ENCODE peak calls at places on chromosomes 12 and 14, in four cellular contexts. One of them, this sample, is unnamed.

GRCh38 chr14:50062438-50063039 is 53.8 kb downstream of the VCPKMT start:
- DNase-seq in B cell: peak
- DNase-seq in heart left ventricle: no peak
- DNase-seq in A549: peak
- DNase-seq in this sample: peak

GRCh38 chr12:1994429-1995143 is 9.7 kb downstream of the DCP1B start:
- DNase-seq in B cell: no peak
- DNase-seq in heart left ventricle: no peak
- DNase-seq in A549: no peak
- DNase-seq in this sample: no peak

GRCh38 chr12:85865905-85866304 is 8.2 kb upstream of the NTS start:
- DNase-seq in B cell: no peak
- DNase-seq in heart left ventricle: peak
- DNase-seq in A549: no peak
- DNase-seq in this sample: no peak

GRCh38 chr12:4119157-4119761 is 154.3 kb upstream of the CCND2 start:
- DNase-seq in B cell: peak
- DNase-seq in heart left ventricle: no peak
- DNase-seq in A549: no peak
- DNase-seq in this sample: peak

GRCh38 chr12:1356285-1356684 is 238.1 kb downstream of the FBXL14 start:
- DNase-seq in B cell: no peak
- DNase-seq in heart left ventricle: no peak
- DNase-seq in A549: no peak
- DNase-seq in this sample: no peak

GRCh38 chr14:101223147-101223546 is 319.6 kb upstream of the RTL1 start:
- DNase-seq in B cell: no peak
- DNase-seq in heart left ventricle: no peak
- DNase-seq in A549: no peak
- DNase-seq in this sample: no peak

GRCh38 chr14:69432364-69432763 is 33.9 kb downstream of the SLC39A9 start:
- DNase-seq in B cell: no peak
- DNase-seq in heart left ventricle: no peak
- DNase-seq in A549: no peak
- DNase-seq in this sample: no peak

GRCh38 chr12:77337327-77337726 is 272.0 kb upstream of the E2F7 start:
- DNase-seq in B cell: no peak
- DNase-seq in heart left ventricle: no peak
- DNase-seq in A549: no peak
- DNase-seq in this sample: no peak

GRCh38 chr12:113639474-113639873 is 167.8 kb upstream of the LHX5 start:
- DNase-seq in B cell: no peak
- DNase-seq in heart left ventricle: no peak
- DNase-seq in A549: no peak
- DNase-seq in this sample: no peak

GRCh38 chr14:75002392-75003249 is at the start of gene EIF2B2:
- DNase-seq in B cell: peak
- DNase-seq in heart left ventricle: peak
- DNase-seq in A549: peak
- DNase-seq in this sample: peak
- TF ChIP-seq CTCF in B cell: peak
- TF ChIP-seq CTCF in heart left ventricle: no peak
- TF ChIP-seq CTCF in A549: no peak
- TF ChIP-seq CTCF in this sample: no peak

GRCh38 chr14:97177016-97177415 is 379.8 kb downstream of the VRK1 start:
- DNase-seq in B cell: no peak
- DNase-seq in heart left ventricle: no peak
- DNase-seq in A549: peak
- DNase-seq in this sample: no peak

GRCh38 chr14:97177635-97178034 is 380.5 kb downstream of the VRK1 start:
- DNase-seq in B cell: no peak
- DNase-seq in heart left ventricle: no peak
- DNase-seq in A549: no peak
- DNase-seq in this sample: no peak

GRCh38 chr14:97178781-97179180 is 381.6 kb downstream of the VRK1 start:
- DNase-seq in B cell: no peak
- DNase-seq in heart left ventricle: no peak
- DNase-seq in A549: no peak
- DNase-seq in this sample: no peak

GRCh38 chr14:97179573-97179972 is 382.4 kb downstream of the VRK1 start:
- DNase-seq in B cell: no peak
- DNase-seq in heart left ventricle: no peak
- DNase-seq in A549: no peak
- DNase-seq in this sample: no peak

DNA sequence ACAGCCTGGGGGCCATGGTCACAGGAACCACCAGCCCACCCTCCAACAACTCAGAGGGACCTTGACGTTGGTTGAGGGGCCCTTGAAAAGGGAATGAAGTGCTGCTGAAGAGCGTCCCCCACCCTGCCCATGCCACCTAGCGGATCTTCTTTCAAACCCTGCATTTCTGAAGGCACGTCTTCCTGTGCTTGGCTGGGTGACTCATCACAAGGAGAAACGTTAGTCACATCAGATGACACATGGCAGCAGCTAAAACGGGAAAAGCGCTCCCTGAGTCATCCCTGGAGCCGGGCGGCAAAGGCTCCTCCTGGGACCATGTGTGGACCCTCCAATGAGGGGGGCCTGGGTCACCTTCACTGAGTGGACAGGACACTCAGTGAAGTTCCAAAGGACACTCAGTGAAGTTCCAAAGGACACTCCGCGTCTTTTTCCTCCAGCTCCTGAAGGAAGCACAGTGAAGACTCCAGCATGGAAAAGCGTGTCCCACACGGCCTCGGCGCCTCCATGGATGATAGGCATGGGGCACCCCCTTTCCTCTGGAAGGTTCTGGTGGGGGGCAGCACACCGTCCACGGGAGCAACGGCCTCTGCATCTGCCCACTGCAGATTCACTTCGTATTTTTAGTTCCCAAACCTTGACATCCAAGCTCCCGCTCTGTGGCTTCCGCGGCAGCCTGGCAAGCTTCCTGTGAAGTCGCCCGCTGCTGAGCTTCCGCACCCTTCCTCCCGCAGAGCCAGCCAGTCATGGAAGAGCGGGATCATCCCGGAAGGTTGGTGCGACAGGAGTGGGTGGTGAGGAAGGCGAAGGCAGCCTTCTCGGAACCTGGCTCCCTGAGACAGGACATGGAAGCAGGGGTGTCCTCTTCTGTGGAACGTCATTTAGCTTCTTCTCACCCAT is 383.4 kb downstream of the VRK1 start:
- DNase-seq in B cell: no peak
- DNase-seq in heart left ventricle: no peak
- DNase-seq in A549: peak
- DNase-seq in this sample: no peak
- TF ChIP-seq CTCF in B cell: no peak
- TF ChIP-seq CTCF in heart left ventricle: no peak
- TF ChIP-seq CTCF in A549: peak
- TF ChIP-seq CTCF in this sample: no peak

DNA sequence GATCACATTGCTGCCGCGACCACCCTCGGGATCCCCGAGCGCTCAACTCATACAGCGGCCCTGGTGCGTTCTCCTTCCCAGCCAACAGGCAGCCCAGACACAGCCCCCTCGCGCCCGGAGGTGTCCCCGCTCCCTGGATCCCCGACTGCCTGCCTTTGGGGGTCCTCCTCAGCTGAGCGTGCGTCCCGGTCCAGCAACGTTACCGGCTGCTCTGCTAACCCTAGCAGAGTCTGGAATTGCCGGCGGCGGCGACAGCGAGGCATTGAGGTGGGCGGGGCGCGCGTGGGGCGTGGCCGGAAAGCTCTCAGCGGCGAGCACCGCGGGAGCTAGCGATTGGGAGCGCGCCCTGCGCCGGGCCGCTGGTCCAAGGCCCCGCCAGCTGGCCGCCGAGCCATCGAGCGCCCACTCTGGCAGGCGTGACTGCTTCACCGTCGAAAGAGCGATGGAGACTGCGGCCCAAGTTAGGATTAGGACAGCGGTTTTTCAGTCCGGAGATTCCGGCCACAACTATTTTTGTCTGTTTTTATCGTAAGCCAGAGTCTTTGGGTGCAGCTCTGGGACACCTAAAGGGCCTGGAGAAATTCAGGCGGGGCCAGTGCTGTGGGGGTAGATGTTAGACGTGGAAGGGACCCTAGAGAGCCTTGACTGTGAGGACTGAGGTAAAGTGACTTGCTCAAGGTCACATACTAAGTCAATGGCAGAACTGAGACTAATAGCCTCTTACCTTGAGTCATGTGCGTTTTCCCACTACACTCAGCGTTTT is at the start of gene HEATR5A:
- DNase-seq in B cell: peak
- DNase-seq in heart left ventricle: peak
- DNase-seq in A549: peak
- DNase-seq in this sample: peak
- TF ChIP-seq CTCF in B cell: peak
- TF ChIP-seq CTCF in heart left ventricle: peak
- TF ChIP-seq CTCF in A549: no peak
- TF ChIP-seq CTCF in this sample: peak

GRCh38 chr12:123164710-123165261 is 13.9 kb upstream of the PITPNM2 start:
- DNase-seq in B cell: no peak
- DNase-seq in heart left ventricle: no peak
- DNase-seq in A549: no peak
- DNase-seq in this sample: no peak
- TF ChIP-seq CTCF in B cell: no peak
- TF ChIP-seq CTCF in heart left ventricle: no peak
- TF ChIP-seq CTCF in A549: no peak
- TF ChIP-seq CTCF in this sample: no peak

GRCh38 chr12:8780389-8780788 is 42.0 kb upstream of the A2ML1 start:
- DNase-seq in B cell: no peak
- DNase-seq in heart left ventricle: no peak
- DNase-seq in A549: peak
- DNase-seq in this sample: no peak
- TF ChIP-seq CTCF in B cell: no peak
- TF ChIP-seq CTCF in heart left ventricle: peak
- TF ChIP-seq CTCF in A549: peak
- TF ChIP-seq CTCF in this sample: peak

This sample was measured in GM10248.